ENCODE peak calls at places on chromosomes 4 and X, in eight cellular contexts. F is CD8-positive, alpha-beta memory T cell; G is left colon; H is hepatic stellate cell; P is Kasumi-1; U is BE2C; K is activated naive CD8-positive, alpha-beta T cell treated with anti-CD3 and anti-CD28 coated beads, Interleukin-2, amount 50 U/mL, for 24 hours; B is fibroblast of mammary gland. X is an unnamed sample.
A peak's percentile ranks its signal among the peaks of the same experiment; 100 is the strongest.

GRCh38 chr4:99783940-99784339 is 32.7 kb upstream of the DAPP1 start:
- DNase-seq in F (no peak), G (no peak), H (no peak), P (no peak), U (no peak), K (no peak), B (peak; percentile 40), X (no peak)

GRCh38 chr4:6489962-6490361 is 17.5 kb upstream of the PPP2R2C start:
- DNase-seq in F (no peak), G (no peak), H (no peak), P (no peak), U (no peak), K (no peak), B (no peak), X (no peak)

GRCh38 chr4:138957302-138957701 is 58.3 kb upstream of the NOCT start:
- DNase-seq in F (no peak), G (no peak), H (no peak), P (no peak), U (no peak), K (no peak), B (no peak), X (no peak)

GRCh38 chrX:145727476-145727875 is 90.2 kb upstream of the SLITRK2 start:
- DNase-seq in F (no peak), G (no peak), H (no peak), P (no peak), U (no peak), K (no peak), B (peak; percentile 52), X (no peak)

GRCh38 chr4:140865830-140866229 is 109.6 kb upstream of the TBC1D9 start:
- DNase-seq in F (no peak), G (no peak), H (no peak), P (no peak), U (no peak), K (no peak), B (no peak), X (no peak)

GRCh38 chrX:57674861-57675260 is 5.2 kb downstream of the NLRP2B start:
- DNase-seq in F (no peak), G (no peak), H (no peak), P (peak; percentile 51), U (no peak), K (no peak), B (no peak), X (no peak)

GRCh38 chr4:152258804-152259708 is 276.8 kb downstream of the FBXW7 start:
- DNase-seq in F (no peak), G (no peak), H (no peak), P (peak; percentile 21), U (no peak), K (no peak), B (peak; percentile 86), X (no peak)

GRCh38 chr4:65296246-65296645 is 374.0 kb downstream of the EPHA5 start:
- DNase-seq in F (no peak), G (no peak), H (no peak), P (no peak), U (no peak), K (no peak), B (no peak), X (no peak)

GRCh38 chr4:157075811-157076577 is at the start of gene GLRB:
- DNase-seq in F (no peak), G (no peak), H (peak; percentile 49), P (peak; percentile 37), U (peak; percentile 20), K (no peak), B (no peak), X (peak; percentile 38)

GRCh38 chrX:136850441-136851175 is 29.9 kb downstream of the RBMX start:
- DNase-seq in F (no peak), G (no peak), H (no peak), P (peak; percentile 12), U (no peak), K (no peak), B (peak; percentile 33), X (no peak)

GRCh38 chr4:140790765-140791164 is 34.6 kb upstream of the TBC1D9 start:
- DNase-seq in F (no peak), G (peak; percentile 45), H (no peak), P (peak; percentile 75), U (no peak), K (peak; percentile 22), B (peak; percentile 6), X (peak; percentile 7)

GRCh38 chr4:124389591-124389990 is 322.9 kb downstream of the ANKRD50 start:
- DNase-seq in F (no peak), G (no peak), H (no peak), P (no peak), U (no peak), K (no peak), B (no peak), X (no peak)

GRCh38 chr4:54276633-54277426 is 47.7 kb downstream of the PDGFRA start:
- DNase-seq in F (no peak), G (no peak), H (no peak), P (peak; percentile 37), U (no peak), K (no peak), B (no peak), X (no peak)

GRCh38 chr4:101706535-101707057 is 83.9 kb upstream of the BANK1 start:
- DNase-seq in F (no peak), G (no peak), H (no peak), P (no peak), U (no peak), K (no peak), B (no peak), X (no peak)

GRCh38 chrX:131901581-131901980 is 121.5 kb upstream of the STK26 start:
- DNase-seq in F (no peak), G (no peak), H (no peak), P (no peak), U (no peak), K (no peak), B (no peak), X (no peak)

GRCh38 chr4:57159866-57160265 is 49.7 kb upstream of the IGFBP7 start:
- DNase-seq in F (no peak), G (no peak), H (no peak), P (no peak), U (no peak), K (no peak), B (peak; percentile 23), X (no peak)

GRCh38 chrX:124736553-124737240 is 390.3 kb downstream of the SH2D1A start:
- DNase-seq in F (peak; percentile 3), G (no peak), H (no peak), P (no peak), U (no peak), K (peak; percentile 8), B (no peak), X (no peak)

GRCh38 chrX:9340619-9341304 is 124.1 kb upstream of the TBL1X start:
- DNase-seq in F (no peak), G (peak; percentile 40), H (no peak), P (peak; percentile 57), U (peak; percentile 28), K (no peak), B (peak; percentile 42), X (no peak)

GRCh38 chrX:37912286-37912685 is 64.9 kb upstream of the DYNLT3 start:
- DNase-seq in F (no peak), G (no peak), H (no peak), P (no peak), U (no peak), K (no peak), B (no peak), X (no peak)

GRCh38 chrX:97828454-97828853 is 944.7 kb downstream of the RPA4 start:
- DNase-seq in F (no peak), G (no peak), H (no peak), P (no peak), U (no peak), K (no peak), B (no peak), X (no peak)

GRCh38 chr4:123977623-123978022 is 581.0 kb downstream of the SPRY1 start:
- DNase-seq in F (no peak), G (no peak), H (no peak), P (no peak), U (no peak), K (no peak), B (peak; percentile 50), X (no peak)

GRCh38 chrX:69493193-69493592 is 10.9 kb upstream of the NALF2 start:
- DNase-seq in F (no peak), G (no peak), H (no peak), P (peak; percentile 13), U (peak; percentile 56), K (peak; percentile 27), B (peak; percentile 3), X (peak; percentile 28)

GRCh38 chrX:15524417-15524816 is 23.8 kb downstream of the BMX start:
- DNase-seq in F (no peak), G (no peak), H (no peak), P (no peak), U (no peak), K (no peak), B (no peak), X (no peak)

GRCh38 chr4:80114732-80115265 is 41.8 kb upstream of the ANTXR2 start:
- DNase-seq in F (no peak), G (no peak), H (no peak), P (no peak), U (no peak), K (no peak), B (no peak), X (no peak)

GRCh38 chrX:149074429-149074828 is 430.7 kb downstream of the IDS start:
- DNase-seq in F (no peak), G (no peak), H (no peak), P (peak; percentile 65), U (no peak), K (peak; percentile 6), B (peak; percentile 75), X (no peak)

GRCh38 chr4:71009091-71009490 is 15.6 kb downstream of the DCK start:
- DNase-seq in F (no peak), G (no peak), H (peak; percentile 74), P (no peak), U (no peak), K (no peak), B (peak; percentile 72), X (no peak)

GRCh38 chrX:9311411-9312160 is 153.3 kb upstream of the TBL1X start:
- DNase-seq in F (no peak), G (no peak), H (no peak), P (peak; percentile 23), U (peak; percentile 11), K (no peak), B (peak; percentile 30), X (no peak)

GRCh38 chr4:131288441-131288840 is 1860.7 kb upstream of the PCDH10 start:
- DNase-seq in F (no peak), G (no peak), H (no peak), P (no peak), U (no peak), K (no peak), B (no peak), X (no peak)

GRCh38 chr4:65089666-65090065 is 580.6 kb downstream of the EPHA5 start:
- DNase-seq in F (no peak), G (no peak), H (no peak), P (peak; percentile 55), U (peak; percentile 75), K (no peak), B (peak; percentile 1), X (no peak)

GRCh38 chr4:188976644-188977115 is 837.4 kb downstream of the TRIML1 start:
- DNase-seq in F (no peak), G (no peak), H (peak; percentile 8), P (no peak), U (no peak), K (no peak), B (peak; percentile 50), X (no peak)

GRCh38 chrX:54715621-54716020 is 82.4 kb downstream of the ITIH6 start:
- DNase-seq in F (no peak), G (no peak), H (no peak), P (no peak), U (no peak), K (no peak), B (no peak), X (no peak)

GRCh38 chrX:129361566-129361965 is 161.7 kb downstream of the SMARCA1 start:
- DNase-seq in F (no peak), G (no peak), H (no peak), P (no peak), U (no peak), K (no peak), B (no peak), X (no peak)

X was measured in H54.